ENCODE peak calls at places on chromosomes 3 and 15, in seven cellular contexts. One of them, this sample, is unnamed.

GRCh38 chr3:48798998-48799397 is 48.7 kb downstream of the PRKAR2A start:
- DNase-seq in MM.1S: no peak
- DNase-seq in ovary: no peak
- DNase-seq in neural progenitor cell: no peak
- DNase-seq in adipocyte: no peak
- DNase-seq in naive thymus-derived CD4-positive, alpha-beta T cell: no peak
- DNase-seq in kidney: no peak
- DNase-seq in this sample: no peak

GRCh38 chr15:84826369-84826823 is 9.2 kb downstream of the ALPK3 start:
- DNase-seq in MM.1S: no peak
- DNase-seq in kidney: no peak
- DNase-seq in adipocyte: no peak
- DNase-seq in neural progenitor cell: peak; percentile 63
- DNase-seq in naive thymus-derived CD4-positive, alpha-beta T cell: no peak
- DNase-seq in ovary: peak; percentile 34
- DNase-seq in this sample: no peak

GRCh38 chr3:191020730-191021405 is 158.4 kb upstream of the GMNC start:
- DNase-seq in ovary: no peak
- DNase-seq in adipocyte: peak; percentile 80
- DNase-seq in kidney: no peak
- DNase-seq in MM.1S: no peak
- DNase-seq in neural progenitor cell: no peak
- DNase-seq in naive thymus-derived CD4-positive, alpha-beta T cell: no peak
- DNase-seq in this sample: no peak

GRCh38 chr3:114221165-114221880 is 16.1 kb downstream of the ZNF80 start:
- DNase-seq in adipocyte: no peak
- DNase-seq in ovary: no peak
- DNase-seq in MM.1S: no peak
- DNase-seq in kidney: no peak
- DNase-seq in neural progenitor cell: no peak
- DNase-seq in naive thymus-derived CD4-positive, alpha-beta T cell: no peak
- DNase-seq in this sample: peak; percentile 44

GRCh38 chr15:87419341-87419740 is 837.2 kb downstream of the NTRK3 start:
- DNase-seq in ovary: no peak
- DNase-seq in naive thymus-derived CD4-positive, alpha-beta T cell: no peak
- DNase-seq in adipocyte: no peak
- DNase-seq in neural progenitor cell: no peak
- DNase-seq in MM.1S: no peak
- DNase-seq in kidney: no peak
- DNase-seq in this sample: no peak

GRCh38 chr3:142056656-142057330 is 92.6 kb downstream of the TFDP2 start:
- DNase-seq in ovary: no peak
- DNase-seq in kidney: no peak
- DNase-seq in adipocyte: no peak
- DNase-seq in neural progenitor cell: no peak
- DNase-seq in naive thymus-derived CD4-positive, alpha-beta T cell: no peak
- DNase-seq in MM.1S: no peak
- DNase-seq in this sample: no peak

GRCh38 chr3:9347887-9348286 is 15.0 kb upstream of the THUMPD3 start:
- DNase-seq in adipocyte: peak; percentile 50
- DNase-seq in neural progenitor cell: no peak
- DNase-seq in naive thymus-derived CD4-positive, alpha-beta T cell: no peak
- DNase-seq in MM.1S: no peak
- DNase-seq in kidney: no peak
- DNase-seq in ovary: no peak
- DNase-seq in this sample: no peak

GRCh38 chr3:24622696-24623225 is 128.1 kb upstream of the THRB start:
- DNase-seq in kidney: no peak
- DNase-seq in ovary: no peak
- DNase-seq in adipocyte: no peak
- DNase-seq in naive thymus-derived CD4-positive, alpha-beta T cell: no peak
- DNase-seq in MM.1S: no peak
- DNase-seq in neural progenitor cell: no peak
- DNase-seq in this sample: no peak

GRCh38 chr3:106529738-106530137 is 660.9 kb upstream of the CBLB start:
- DNase-seq in adipocyte: no peak
- DNase-seq in neural progenitor cell: no peak
- DNase-seq in naive thymus-derived CD4-positive, alpha-beta T cell: no peak
- DNase-seq in MM.1S: no peak
- DNase-seq in ovary: no peak
- DNase-seq in kidney: no peak
- DNase-seq in this sample: no peak

GRCh38 chr3:136186330-136186729 is 9.8 kb downstream of the MSL2 start:
- DNase-seq in ovary: no peak
- DNase-seq in MM.1S: peak; percentile 23
- DNase-seq in adipocyte: no peak
- DNase-seq in neural progenitor cell: no peak
- DNase-seq in kidney: no peak
- DNase-seq in naive thymus-derived CD4-positive, alpha-beta T cell: no peak
- DNase-seq in this sample: no peak

GRCh38 chr15:40361640-40362039 is 3.6 kb downstream of the DISP2 start:
- DNase-seq in MM.1S: no peak
- DNase-seq in kidney: no peak
- DNase-seq in naive thymus-derived CD4-positive, alpha-beta T cell: no peak
- DNase-seq in neural progenitor cell: no peak
- DNase-seq in ovary: no peak
- DNase-seq in adipocyte: no peak
- DNase-seq in this sample: no peak

GRCh38 chr3:56899078-56899477 is 97.3 kb upstream of the ARHGEF3 start:
- DNase-seq in adipocyte: no peak
- DNase-seq in ovary: no peak
- DNase-seq in naive thymus-derived CD4-positive, alpha-beta T cell: no peak
- DNase-seq in MM.1S: no peak
- DNase-seq in neural progenitor cell: no peak
- DNase-seq in kidney: no peak
- DNase-seq in this sample: no peak

GRCh38 chr3:168071535-168071934 is 24.2 kb downstream of the GOLIM4 start:
- DNase-seq in kidney: no peak
- DNase-seq in ovary: no peak
- DNase-seq in adipocyte: peak; percentile 88
- DNase-seq in neural progenitor cell: no peak
- DNase-seq in naive thymus-derived CD4-positive, alpha-beta T cell: no peak
- DNase-seq in MM.1S: no peak
- DNase-seq in this sample: no peak

GRCh38 chr3:51539291-51539891 is 872 bp downstream of the RAD54L2 start:
- DNase-seq in adipocyte: peak; percentile 72
- DNase-seq in neural progenitor cell: peak; percentile 66
- DNase-seq in naive thymus-derived CD4-positive, alpha-beta T cell: no peak
- DNase-seq in kidney: no peak
- DNase-seq in ovary: no peak
- DNase-seq in MM.1S: peak; percentile 27
- DNase-seq in this sample: peak; percentile 62

GRCh38 chr15:51884517-51885236 is 55.2 kb downstream of the TMOD3 start:
- DNase-seq in naive thymus-derived CD4-positive, alpha-beta T cell: no peak
- DNase-seq in kidney: no peak
- DNase-seq in MM.1S: no peak
- DNase-seq in ovary: no peak
- DNase-seq in neural progenitor cell: no peak
- DNase-seq in adipocyte: no peak
- DNase-seq in this sample: no peak

GRCh38 chr15:28901587-28901980 is 15.8 kb downstream of the APBA2 start:
- DNase-seq in naive thymus-derived CD4-positive, alpha-beta T cell: no peak
- DNase-seq in kidney: no peak
- DNase-seq in neural progenitor cell: no peak
- DNase-seq in MM.1S: no peak
- DNase-seq in adipocyte: no peak
- DNase-seq in ovary: no peak
- DNase-seq in this sample: no peak

GRCh38 chr3:192039593-192039992 is 578.6 kb downstream of the PYDC2 start:
- DNase-seq in ovary: no peak
- DNase-seq in naive thymus-derived CD4-positive, alpha-beta T cell: no peak
- DNase-seq in neural progenitor cell: no peak
- DNase-seq in kidney: no peak
- DNase-seq in adipocyte: no peak
- DNase-seq in MM.1S: peak; percentile 93
- DNase-seq in this sample: no peak

GRCh38 chr15:47964229-47964628 is 156.6 kb upstream of the SLC24A5 start:
- DNase-seq in adipocyte: no peak
- DNase-seq in naive thymus-derived CD4-positive, alpha-beta T cell: no peak
- DNase-seq in MM.1S: no peak
- DNase-seq in ovary: no peak
- DNase-seq in kidney: no peak
- DNase-seq in neural progenitor cell: no peak
- DNase-seq in this sample: no peak
- H3K4me3 ChIP-seq in adipocyte: no peak overlapping the region
- H3K4me3 ChIP-seq in naive thymus-derived CD4-positive, alpha-beta T cell: no peak overlapping the region
- H3K4me3 ChIP-seq in MM.1S: no peak overlapping the region
- H3K4me3 ChIP-seq in ovary: no peak overlapping the region
- H3K4me3 ChIP-seq in kidney: no peak overlapping the region
- H3K4me3 ChIP-seq in neural progenitor cell: no peak overlapping the region
- H3K4me3 ChIP-seq in this sample: no peak overlapping the region

DNA sequence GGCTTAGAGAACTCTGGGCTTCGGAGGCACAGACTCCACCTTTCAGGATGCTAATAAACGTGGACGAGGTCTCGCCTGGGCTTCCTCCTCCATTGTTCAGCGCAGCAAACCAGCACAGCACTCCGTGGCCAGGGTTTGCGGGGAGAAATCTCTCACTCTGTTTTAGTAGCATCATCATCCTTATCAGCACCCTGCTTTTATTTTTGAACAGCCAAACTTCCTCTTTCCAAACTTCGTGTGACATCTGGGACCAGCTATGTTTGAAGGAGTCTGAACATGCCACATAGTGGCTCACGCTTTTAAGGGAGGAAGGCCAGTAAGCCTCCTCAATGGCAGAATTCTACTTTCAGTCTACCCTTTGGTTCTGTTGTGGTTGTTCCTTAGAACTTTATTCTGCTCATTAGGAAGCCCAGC is 149.0 kb downstream of the PGPEP1L start:
- DNase-seq in MM.1S: peak; percentile 24
- DNase-seq in naive thymus-derived CD4-positive, alpha-beta T cell: no peak
- DNase-seq in neural progenitor cell: no peak
- DNase-seq in kidney: no peak
- DNase-seq in ovary: no peak
- DNase-seq in adipocyte: no peak
- DNase-seq in this sample: no peak
- H3K4me3 ChIP-seq in MM.1S: peak overlapping the region; percentile 7
- H3K4me3 ChIP-seq in naive thymus-derived CD4-positive, alpha-beta T cell: no peak overlapping the region
- H3K4me3 ChIP-seq in neural progenitor cell: no peak overlapping the region
- H3K4me3 ChIP-seq in kidney: no peak overlapping the region
- H3K4me3 ChIP-seq in ovary: no peak overlapping the region
- H3K4me3 ChIP-seq in adipocyte: peak overlapping the region; percentile 4
- H3K4me3 ChIP-seq in this sample: no peak overlapping the region

DNA sequence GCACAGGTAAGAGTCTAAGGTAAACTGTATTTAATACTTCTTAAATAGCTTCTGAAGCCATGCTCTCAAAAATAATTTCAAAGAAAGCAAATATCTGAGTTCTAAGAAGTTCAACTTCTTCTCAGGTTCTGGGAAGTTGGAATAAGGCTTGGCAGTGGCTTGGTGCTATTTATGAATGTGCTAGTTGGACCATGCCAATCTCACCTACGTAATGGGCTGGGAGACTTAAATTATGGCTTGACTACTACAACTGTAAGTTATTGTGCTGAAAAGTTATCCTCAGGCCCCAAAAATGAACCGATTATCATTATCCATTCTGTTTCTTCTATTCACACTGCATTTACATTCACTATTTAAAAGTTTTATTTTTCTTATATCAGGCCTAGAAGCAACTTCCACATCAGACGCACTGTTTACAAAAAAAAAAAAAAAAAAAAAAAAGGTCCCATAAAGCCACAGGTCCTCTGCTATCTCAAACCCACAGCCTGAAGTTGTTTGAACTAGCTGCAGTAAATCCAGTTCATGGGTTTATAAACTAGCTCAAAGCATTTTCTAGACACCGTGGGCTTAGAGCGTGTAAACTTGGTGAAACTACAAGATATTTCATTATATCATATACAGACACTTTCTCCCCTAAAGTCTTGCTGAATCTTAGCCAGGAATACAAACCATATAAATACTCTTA is 3.4 kb downstream of the LRIG1 start:
- DNase-seq in naive thymus-derived CD4-positive, alpha-beta T cell: peak; percentile 35
- DNase-seq in neural progenitor cell: no peak
- DNase-seq in ovary: no peak
- DNase-seq in MM.1S: no peak
- DNase-seq in kidney: no peak
- DNase-seq in adipocyte: no peak
- DNase-seq in this sample: peak; percentile 62
- H3K4me3 ChIP-seq in naive thymus-derived CD4-positive, alpha-beta T cell: peak overlapping the region; percentile 1
- H3K4me3 ChIP-seq in neural progenitor cell: peak overlapping the region; percentile 99
- H3K4me3 ChIP-seq in ovary: no peak overlapping the region
- H3K4me3 ChIP-seq in MM.1S: peak overlapping the region; percentile 35
- H3K4me3 ChIP-seq in kidney: peak overlapping the region; percentile 4
- H3K4me3 ChIP-seq in adipocyte: no peak overlapping the region
- H3K4me3 ChIP-seq in this sample: peak overlapping the region; percentile 60

DNA sequence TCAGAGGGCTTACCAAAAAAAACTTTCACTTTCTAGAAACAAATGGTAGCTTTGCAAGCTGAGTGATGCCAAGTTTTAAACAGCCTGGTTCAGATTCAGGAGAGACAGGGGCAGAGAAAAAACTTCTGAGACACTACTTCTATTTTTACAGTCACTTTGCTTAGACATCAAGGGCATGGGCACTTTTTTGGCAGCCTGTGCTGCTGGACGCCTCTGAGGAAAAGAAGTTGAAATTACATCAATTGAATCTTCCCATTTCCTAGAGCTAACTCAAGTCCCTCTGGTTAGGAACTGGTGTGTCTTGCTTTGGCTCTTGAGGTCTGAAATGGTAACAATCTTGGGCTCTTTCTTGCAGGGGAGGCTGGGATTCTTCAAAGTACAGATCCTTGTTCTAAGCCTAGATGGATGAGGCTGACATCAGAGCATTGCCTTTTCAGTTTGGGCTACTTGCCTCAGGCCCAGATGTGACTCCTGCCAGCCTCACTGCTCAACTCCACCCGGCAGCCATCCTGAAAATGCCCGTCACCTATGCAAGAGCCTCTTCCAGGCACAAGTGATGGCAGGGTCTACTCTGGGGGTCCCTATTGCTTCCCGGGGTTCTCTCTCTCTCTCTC is 357.5 kb downstream of the FOXP1 start:
- DNase-seq in kidney: peak; percentile 53
- DNase-seq in ovary: no peak
- DNase-seq in MM.1S: no peak
- DNase-seq in neural progenitor cell: no peak
- DNase-seq in naive thymus-derived CD4-positive, alpha-beta T cell: no peak
- DNase-seq in adipocyte: no peak
- DNase-seq in this sample: no peak
- H3K4me3 ChIP-seq in kidney: no peak overlapping the region
- H3K4me3 ChIP-seq in ovary: no peak overlapping the region
- H3K4me3 ChIP-seq in MM.1S: no peak overlapping the region
- H3K4me3 ChIP-seq in neural progenitor cell: no peak overlapping the region
- H3K4me3 ChIP-seq in naive thymus-derived CD4-positive, alpha-beta T cell: peak overlapping the region; percentile 48
- H3K4me3 ChIP-seq in adipocyte: peak overlapping the region; percentile 59
- H3K4me3 ChIP-seq in this sample: no peak overlapping the region

This sample was measured in CD4-positive, alpha-beta memory T cell.